ENCODE peak calls at places on chromosomes 6 and 20, in ten cellular contexts. J, S, X, V, R, Z, B, I, Y and U are unnamed samples.

GRCh38 chr6:49409951-49410542 is 53.0 kb downstream of the MMUT start:
- DNase-seq in R (peak), I (peak), S (peak), Y (peak), Z (peak), B (peak), X (peak), J (peak), V (peak), U (peak)

GRCh38 chr20:17571967-17572638 is 2.2 kb downstream of the DSTN start:
- DNase-seq in Y (peak), X (no peak), I (no peak), J (peak), S (no peak), R (no peak), Z (no peak), V (no peak), B (no peak), U (no peak)

GRCh38 chr6:31158863-31159855 is 770 bp downstream of the TCF19 start:
- DNase-seq in Z (no peak), J (peak), B (no peak), S (peak), X (peak), I (peak), R (no peak), Y (no peak), V (no peak), U (no peak)

GRCh38 chr6:35810831-35811698 is 5.9 kb downstream of the LHFPL5 start:
- DNase-seq in Z (peak), R (no peak), J (peak), X (no peak), B (no peak), V (no peak), Y (peak), I (no peak), S (peak), U (peak)

GRCh38 chr6:56541736-56542366 is 100.8 kb downstream of the DST start:
- DNase-seq in J (no peak), I (no peak), R (no peak), Y (no peak), S (no peak), B (no peak), X (no peak), Z (no peak), V (no peak), U (no peak)

GRCh38 chr6:40620546-40620945 is 33.4 kb upstream of the LRFN2 start:
- DNase-seq in J (no peak), I (no peak), S (no peak), Y (peak), V (no peak), Z (no peak), X (no peak), R (no peak), B (no peak), U (no peak)

GRCh38 chr6:43052842-43053544 is 658 bp downstream of the CUL7 start:
- DNase-seq in R (no peak), S (peak), Y (no peak), X (no peak), Z (no peak), J (no peak), V (peak), I (peak), B (no peak), U (no peak)

GRCh38 chr20:17499041-17499440 is 32.1 kb downstream of the BFSP1 start:
- DNase-seq in Z (no peak), S (peak), I (no peak), Y (no peak), R (no peak), X (no peak), B (no peak), V (no peak), J (peak), U (no peak)

GRCh38 chr20:1277529-1278322 is 11.6 kb downstream of the SNPH start:
- DNase-seq in V (no peak), Y (no peak), R (no peak), X (no peak), S (no peak), I (no peak), J (no peak), B (no peak), Z (no peak), U (no peak)

GRCh38 chr6:134480593-134480992 is 162.7 kb upstream of the SGK1 start:
- DNase-seq in B (no peak), I (no peak), S (peak), Z (no peak), Y (no peak), R (no peak), J (peak), X (no peak), V (no peak), U (no peak)

GRCh38 chr6:132675749-132676148 is 16.8 kb upstream of the TAAR1 start:
- DNase-seq in R (no peak), X (no peak), V (no peak), I (no peak), B (no peak), J (no peak), S (no peak), Z (no peak), Y (no peak), U (no peak)

GRCh38 chr20:2879148-2879547 is 5.9 kb downstream of the PTPRA start:
- DNase-seq in J (peak), I (no peak), R (no peak), Y (no peak), X (no peak), V (no peak), Z (no peak), B (no peak), S (peak), U (no peak)

GRCh38 chr20:32006841-32007786 is 3.1 kb upstream of the CCM2L start:
- DNase-seq in R (no peak), S (no peak), B (no peak), Z (no peak), V (no peak), I (no peak), Y (peak), J (no peak), X (peak), U (no peak)